ENCODE peak calls at places on chromosomes 6 and 20, in seven cellular contexts. One of them, this sample, is unnamed.

GRCh38 chr6:116046739-116047138 is 14.0 kb downstream of the FRK start:
- DNase-seq in GM23338: no peak
- DNase-seq in OCI-LY7: no peak
- DNase-seq in HCT116: no peak
- DNase-seq in GM23248: no peak
- DNase-seq in neural progenitor cell: no peak
- DNase-seq in SK-N-SH: no peak
- DNase-seq in this sample: no peak

GRCh38 chr6:157496534-157497095 is 115.6 kb downstream of the ZDHHC14 start:
- DNase-seq in GM23338: no peak
- DNase-seq in OCI-LY7: no peak
- DNase-seq in HCT116: no peak
- DNase-seq in GM23248: no peak
- DNase-seq in neural progenitor cell: no peak
- DNase-seq in SK-N-SH: no peak
- DNase-seq in this sample: no peak

GRCh38 chr20:51491393-51491792 is 51.1 kb downstream of the NFATC2 start:
- DNase-seq in GM23338: no peak
- DNase-seq in OCI-LY7: no peak
- DNase-seq in HCT116: no peak
- DNase-seq in GM23248: no peak
- DNase-seq in neural progenitor cell: no peak
- DNase-seq in SK-N-SH: no peak
- DNase-seq in this sample: no peak

GRCh38 chr6:167721291-167721690 is 105.4 kb upstream of the AFDN start:
- DNase-seq in GM23338: no peak
- DNase-seq in OCI-LY7: no peak
- DNase-seq in HCT116: no peak
- DNase-seq in GM23248: no peak
- DNase-seq in neural progenitor cell: no peak
- DNase-seq in SK-N-SH: no peak
- DNase-seq in this sample: no peak

GRCh38 chr6:110874880-110875547 is 429 bp downstream of the AMD1 start:
- DNase-seq in GM23338: no peak
- DNase-seq in OCI-LY7: peak; percentile 67
- DNase-seq in HCT116: no peak
- DNase-seq in GM23248: peak; percentile 68
- DNase-seq in neural progenitor cell: peak; percentile 51
- DNase-seq in SK-N-SH: peak; percentile 62
- DNase-seq in this sample: no peak

GRCh38 chr6:2534406-2535139 is 216.1 kb downstream of the MYLK4 start:
- DNase-seq in GM23338: no peak
- DNase-seq in OCI-LY7: no peak
- DNase-seq in HCT116: no peak
- DNase-seq in GM23248: no peak
- DNase-seq in neural progenitor cell: no peak
- DNase-seq in SK-N-SH: no peak
- DNase-seq in this sample: no peak

GRCh38 chr6:87907521-87907920 is 140.1 kb upstream of the SPACA1 start:
- DNase-seq in GM23338: no peak
- DNase-seq in OCI-LY7: peak; percentile 72
- DNase-seq in HCT116: no peak
- DNase-seq in GM23248: peak; percentile 77
- DNase-seq in neural progenitor cell: no peak
- DNase-seq in SK-N-SH: no peak
- DNase-seq in this sample: no peak

GRCh38 chr6:21377356-21377755 is 216.2 kb upstream of the SOX4 start:
- DNase-seq in GM23338: no peak
- DNase-seq in OCI-LY7: no peak
- DNase-seq in HCT116: no peak
- DNase-seq in GM23248: no peak
- DNase-seq in neural progenitor cell: no peak
- DNase-seq in SK-N-SH: no peak
- DNase-seq in this sample: no peak

GRCh38 chr20:24960302-24960801 is 11.3 kb downstream of the CST7 start:
- DNase-seq in GM23338: no peak
- DNase-seq in OCI-LY7: no peak
- DNase-seq in HCT116: no peak
- DNase-seq in GM23248: no peak
- DNase-seq in neural progenitor cell: no peak
- DNase-seq in SK-N-SH: no peak
- DNase-seq in this sample: no peak

GRCh38 chr6:145345094-145345493 is 390.2 kb downstream of the EPM2A start:
- DNase-seq in GM23338: no peak
- DNase-seq in OCI-LY7: no peak
- DNase-seq in HCT116: no peak
- DNase-seq in GM23248: no peak
- DNase-seq in neural progenitor cell: no peak
- DNase-seq in SK-N-SH: no peak
- DNase-seq in this sample: no peak

GRCh38 chr6:155171747-155172191 is 92.0 kb upstream of the CLDN20 start:
- DNase-seq in GM23338: no peak
- DNase-seq in OCI-LY7: no peak
- DNase-seq in HCT116: no peak
- DNase-seq in GM23248: peak; percentile 51
- DNase-seq in neural progenitor cell: no peak
- DNase-seq in SK-N-SH: no peak
- DNase-seq in this sample: no peak

GRCh38 chr6:163843194-163843593 is 428.7 kb downstream of the QKI start:
- DNase-seq in GM23338: no peak
- DNase-seq in OCI-LY7: no peak
- DNase-seq in HCT116: no peak
- DNase-seq in GM23248: no peak
- DNase-seq in neural progenitor cell: no peak
- DNase-seq in SK-N-SH: no peak
- DNase-seq in this sample: no peak

GRCh38 chr20:41003143-41003932 is 25.3 kb upstream of the TOP1 start:
- DNase-seq in GM23338: peak; percentile 29
- DNase-seq in OCI-LY7: no peak
- DNase-seq in HCT116: peak; percentile 98
- DNase-seq in GM23248: peak; percentile 97
- DNase-seq in neural progenitor cell: no peak
- DNase-seq in SK-N-SH: no peak
- DNase-seq in this sample: peak; percentile 99

GRCh38 chr20:47669927-47670890 is 115.1 kb downstream of the SULF2 start:
- DNase-seq in GM23338: no peak
- DNase-seq in OCI-LY7: no peak
- DNase-seq in HCT116: no peak
- DNase-seq in GM23248: no peak
- DNase-seq in neural progenitor cell: no peak
- DNase-seq in SK-N-SH: no peak
- DNase-seq in this sample: no peak

GRCh38 chr6:165119231-165120020 is 190.0 kb downstream of the C6orf118 start:
- DNase-seq in GM23338: peak; percentile 4
- DNase-seq in OCI-LY7: no peak
- DNase-seq in HCT116: no peak
- DNase-seq in GM23248: peak; percentile 24
- DNase-seq in neural progenitor cell: peak; percentile 24
- DNase-seq in SK-N-SH: no peak
- DNase-seq in this sample: peak; percentile 76

GRCh38 chr6:46688117-46688965 is 656 bp downstream of the TDRD6 start:
- DNase-seq in GM23338: peak; percentile 18
- DNase-seq in OCI-LY7: no peak
- DNase-seq in HCT116: no peak
- DNase-seq in GM23248: no peak
- DNase-seq in neural progenitor cell: no peak
- DNase-seq in SK-N-SH: peak; percentile 19
- DNase-seq in this sample: no peak

GRCh38 chr6:116218866-116219265 is 35.0 kb downstream of the TSPYL4 start:
- DNase-seq in GM23338: no peak
- DNase-seq in OCI-LY7: no peak
- DNase-seq in HCT116: no peak
- DNase-seq in GM23248: peak; percentile 41
- DNase-seq in neural progenitor cell: no peak
- DNase-seq in SK-N-SH: no peak
- DNase-seq in this sample: no peak

GRCh38 chr20:46260480-46260879 is 47.8 kb downstream of the CDH22 start:
- DNase-seq in GM23338: no peak
- DNase-seq in OCI-LY7: no peak
- DNase-seq in HCT116: no peak
- DNase-seq in GM23248: peak; percentile 19
- DNase-seq in neural progenitor cell: no peak
- DNase-seq in SK-N-SH: no peak
- DNase-seq in this sample: peak; percentile 11

GRCh38 chr20:8787090-8787489 is 281.8 kb upstream of the PLCB4 start:
- DNase-seq in GM23338: no peak
- DNase-seq in OCI-LY7: no peak
- DNase-seq in HCT116: no peak
- DNase-seq in GM23248: no peak
- DNase-seq in neural progenitor cell: no peak
- DNase-seq in SK-N-SH: no peak
- DNase-seq in this sample: no peak
- TF ChIP-seq EZH2phosphoT487 in GM23338: no peak
- TF ChIP-seq EZH2phosphoT487 in OCI-LY7: no peak
- TF ChIP-seq EZH2phosphoT487 in HCT116: no peak
- TF ChIP-seq EZH2phosphoT487 in GM23248: no peak
- TF ChIP-seq EZH2phosphoT487 in neural progenitor cell: no peak
- TF ChIP-seq EZH2phosphoT487 in SK-N-SH: no peak
- TF ChIP-seq EZH2phosphoT487 in this sample: no peak

GRCh38 chr6:123830110-123830509 is 26.4 kb downstream of the NKAIN2 start:
- DNase-seq in GM23338: peak; percentile 39
- DNase-seq in OCI-LY7: no peak
- DNase-seq in HCT116: no peak
- DNase-seq in GM23248: no peak
- DNase-seq in neural progenitor cell: peak; percentile 55
- DNase-seq in SK-N-SH: no peak
- DNase-seq in this sample: no peak

GRCh38 chr6:123829302-123829953 is 25.8 kb downstream of the NKAIN2 start:
- DNase-seq in GM23338: no peak
- DNase-seq in OCI-LY7: no peak
- DNase-seq in HCT116: no peak
- DNase-seq in GM23248: peak; percentile 61
- DNase-seq in neural progenitor cell: no peak
- DNase-seq in SK-N-SH: no peak
- DNase-seq in this sample: no peak
- TF ChIP-seq EZH2phosphoT487 in GM23338: no peak
- TF ChIP-seq EZH2phosphoT487 in OCI-LY7: no peak
- TF ChIP-seq EZH2phosphoT487 in HCT116: no peak
- TF ChIP-seq EZH2phosphoT487 in GM23248: no peak
- TF ChIP-seq EZH2phosphoT487 in neural progenitor cell: no peak
- TF ChIP-seq EZH2phosphoT487 in SK-N-SH: no peak
- TF ChIP-seq EZH2phosphoT487 in this sample: no peak

DNA sequence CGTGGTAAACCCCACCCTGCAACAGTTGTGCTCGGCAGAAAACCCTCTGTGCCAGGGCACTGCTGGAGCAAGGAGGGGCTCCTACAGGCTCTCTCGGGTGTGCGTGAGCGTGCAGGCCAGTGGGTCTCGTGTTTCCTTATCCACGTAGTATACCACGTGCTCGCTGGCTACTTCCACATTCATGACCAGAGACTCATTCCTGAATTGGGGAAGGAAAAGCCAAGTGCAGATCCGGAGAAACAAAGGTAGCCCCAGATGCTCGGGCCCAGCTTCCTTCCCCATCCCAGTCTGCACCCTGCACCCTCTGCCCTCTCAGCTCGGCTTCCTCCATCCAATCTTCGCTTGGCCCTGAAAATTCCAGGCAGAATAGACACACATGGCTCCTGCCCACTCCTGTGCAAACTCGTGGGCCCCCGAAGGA is 29.4 kb downstream of the NPEPL1 start:
- DNase-seq in GM23338: no peak
- DNase-seq in OCI-LY7: no peak
- DNase-seq in HCT116: no peak
- DNase-seq in GM23248: no peak
- DNase-seq in neural progenitor cell: no peak
- DNase-seq in SK-N-SH: no peak
- DNase-seq in this sample: no peak
- TF ChIP-seq EZH2phosphoT487 in GM23338: no peak
- TF ChIP-seq EZH2phosphoT487 in OCI-LY7: no peak
- TF ChIP-seq EZH2phosphoT487 in HCT116: no peak
- TF ChIP-seq EZH2phosphoT487 in GM23248: no peak
- TF ChIP-seq EZH2phosphoT487 in neural progenitor cell: no peak
- TF ChIP-seq EZH2phosphoT487 in SK-N-SH: no peak
- TF ChIP-seq EZH2phosphoT487 in this sample: no peak

GRCh38 chr6:147675281-147675680 is 166.8 kb downstream of the SAMD5 start:
- DNase-seq in GM23338: no peak
- DNase-seq in OCI-LY7: no peak
- DNase-seq in HCT116: no peak
- DNase-seq in GM23248: peak; percentile 2
- DNase-seq in neural progenitor cell: no peak
- DNase-seq in SK-N-SH: no peak
- DNase-seq in this sample: peak; percentile 19
- TF ChIP-seq EZH2phosphoT487 in GM23338: no peak
- TF ChIP-seq EZH2phosphoT487 in OCI-LY7: no peak
- TF ChIP-seq EZH2phosphoT487 in HCT116: no peak
- TF ChIP-seq EZH2phosphoT487 in GM23248: no peak
- TF ChIP-seq EZH2phosphoT487 in neural progenitor cell: no peak
- TF ChIP-seq EZH2phosphoT487 in SK-N-SH: no peak
- TF ChIP-seq EZH2phosphoT487 in this sample: no peak

GRCh38 chr6:162770136-162770535 is 42.4 kb downstream of the PACRG start:
- DNase-seq in GM23338: no peak
- DNase-seq in OCI-LY7: no peak
- DNase-seq in HCT116: no peak
- DNase-seq in GM23248: no peak
- DNase-seq in neural progenitor cell: no peak
- DNase-seq in SK-N-SH: no peak
- DNase-seq in this sample: no peak

GRCh38 chr6:162770955-162771354 is 43.2 kb downstream of the PACRG start:
- DNase-seq in GM23338: no peak
- DNase-seq in OCI-LY7: no peak
- DNase-seq in HCT116: no peak
- DNase-seq in GM23248: no peak
- DNase-seq in neural progenitor cell: no peak
- DNase-seq in SK-N-SH: no peak
- DNase-seq in this sample: no peak

DNA sequence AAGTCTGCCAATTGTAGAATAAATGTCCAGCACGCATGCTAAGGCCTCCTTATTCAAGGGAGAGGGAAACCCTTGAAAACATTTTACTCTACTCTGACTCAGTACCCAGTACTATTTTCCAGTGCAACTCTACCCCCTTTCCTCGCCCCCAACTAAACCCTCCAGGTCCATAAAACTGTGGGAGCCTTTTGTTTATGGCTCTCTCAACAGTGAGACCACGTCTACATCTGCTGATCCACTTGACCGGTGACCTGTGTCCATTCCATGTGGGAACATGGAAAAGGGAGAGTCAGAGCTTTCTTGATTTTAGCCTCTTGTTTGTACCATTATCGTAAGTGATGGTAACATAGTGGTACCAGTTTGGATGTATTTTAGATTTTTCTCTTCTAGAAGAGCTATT is 37.5 kb downstream of the PACRG start:
- DNase-seq in GM23338: no peak
- DNase-seq in OCI-LY7: no peak
- DNase-seq in HCT116: no peak
- DNase-seq in GM23248: no peak
- DNase-seq in neural progenitor cell: no peak
- DNase-seq in SK-N-SH: no peak
- DNase-seq in this sample: no peak
- TF ChIP-seq EZH2phosphoT487 in GM23338: no peak
- TF ChIP-seq EZH2phosphoT487 in OCI-LY7: no peak
- TF ChIP-seq EZH2phosphoT487 in HCT116: no peak
- TF ChIP-seq EZH2phosphoT487 in GM23248: no peak
- TF ChIP-seq EZH2phosphoT487 in neural progenitor cell: no peak
- TF ChIP-seq EZH2phosphoT487 in SK-N-SH: no peak
- TF ChIP-seq EZH2phosphoT487 in this sample: no peak

This sample was measured in PC-3.